ENCODE peak calls at places on chromosomes 4 and X, in five cellular contexts. Q, Z, Y, U and E are unnamed samples.

GRCh38 chrX:9897761-9898161 is 69.4 kb upstream of the CLDN34 start:
- DNase-seq in Y (no peak), Q (no peak), Z (peak), U (no peak), E (no peak)

GRCh38 chr4:113449407-113449974 is 312.0 kb downstream of the CAMK2D start:
- DNase-seq in Z (no peak), U (no peak), Q (no peak), Y (no peak), E (no peak)

GRCh38 chr4:176469546-176469945 is 149.8 kb downstream of the SPCS3 start:
- DNase-seq in Q (no peak), Y (no peak), U (no peak), Z (no peak), E (no peak)

GRCh38 chrX:124010157-124010556 is 48.7 kb downstream of the STAG2 start:
- DNase-seq in Q (no peak), U (no peak), Y (no peak), Z (no peak), E (no peak)

GRCh38 chr4:16253127-16253960 is 27.1 kb upstream of the TAPT1 start:
- DNase-seq in Z (peak), Y (no peak), U (no peak), Q (no peak), E (no peak)

GRCh38 chrX:71603618-71604017 is 14.7 kb downstream of the CXCR3 start:
- DNase-seq in U (no peak), Z (no peak), Q (no peak), Y (no peak), E (no peak)

GRCh38 chr4:30182786-30183185 is 537.4 kb upstream of the PCDH7 start:
- DNase-seq in Y (no peak), Q (no peak), U (no peak), Z (no peak), E (no peak)

GRCh38 chr4:183828839-183829238 is 76.3 kb upstream of the STOX2 start:
- DNase-seq in Z (no peak), Y (no peak), Q (no peak), U (no peak), E (no peak)

GRCh38 chr4:95087657-95088455 is 330.1 kb downstream of the BMPR1B start:
- DNase-seq in Q (no peak), Y (no peak), U (no peak), Z (no peak), E (no peak)

GRCh38 chr4:5712517-5712916 is 1.5 kb downstream of the EVC start:
- DNase-seq in Q (no peak), U (no peak), Z (no peak), Y (no peak), E (peak)

GRCh38 chrX:97637289-97637688 is 753.6 kb downstream of the RPA4 start:
- DNase-seq in Y (no peak), Q (no peak), Z (no peak), U (no peak), E (no peak)

GRCh38 chrX:97633798-97634197 is 750.1 kb downstream of the RPA4 start:
- DNase-seq in Z (no peak), Y (no peak), Q (no peak), U (no peak), E (no peak)

GRCh38 chrX:97639526-97639925 is 755.8 kb downstream of the RPA4 start:
- DNase-seq in Q (no peak), Z (no peak), Y (no peak), U (no peak), E (peak)

GRCh38 chrX:97638621-97639020 is 754.9 kb downstream of the RPA4 start:
- DNase-seq in Y (no peak), Z (no peak), U (no peak), Q (no peak), E (no peak)
- TF ChIP-seq CTCF in Y (no peak), Z (no peak), U (no peak), Q (no peak), E (no peak)

DNA sequence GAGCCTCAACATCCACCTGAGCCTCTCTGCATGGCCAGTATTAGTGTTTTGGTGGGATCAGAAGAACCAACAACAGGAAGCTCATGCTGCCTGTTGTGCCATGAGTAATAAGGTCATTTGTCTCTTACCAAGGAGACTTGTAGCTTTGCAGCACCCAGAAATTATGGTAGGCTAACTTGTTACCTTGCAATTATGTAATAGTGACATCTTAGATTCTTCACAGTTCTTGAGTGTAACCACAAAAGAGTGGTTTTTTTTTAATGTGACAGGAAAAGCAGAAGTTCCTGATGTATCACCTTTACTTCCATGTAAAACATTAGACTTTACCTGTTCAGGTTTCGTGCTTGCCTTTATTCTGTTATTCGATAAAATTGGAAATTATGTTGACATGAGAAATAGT is 263.9 kb upstream of the CXXC4 start:
- DNase-seq in U (no peak), Z (no peak), Q (no peak), Y (no peak), E (no peak)
- TF ChIP-seq CTCF in U (no peak), Z (no peak), Q (no peak), Y (no peak), E (no peak)

GRCh38 chr4:85474818-85475630 is at the start of gene ARHGAP24:
- DNase-seq in U (no peak), Z (peak), Y (peak), Q (no peak), E (peak)
- TF ChIP-seq CTCF in U (no peak), Z (no peak), Y (no peak), Q (no peak), E (no peak)

GRCh38 chr4:173281001-173281400 is 53.2 kb downstream of the HMGB2 start:
- DNase-seq in Q (no peak), U (no peak), Z (no peak), Y (no peak), E (no peak)
- TF ChIP-seq CTCF in Q (peak), U (no peak), Z (no peak), Y (peak), E (no peak)

GRCh38 chr4:105715692-105716278 is 7.2 kb downstream of the GSTCD start:
- DNase-seq in U (no peak), Z (no peak), Y (peak), Q (no peak), E (no peak)
- TF ChIP-seq CTCF in U (peak), Z (peak), Y (peak), Q (peak), E (peak)